ENCODE peak calls at places on chromosomes 13 and 19, in five cellular contexts. P is K562, A is right lobe of liver, Z is astrocyte of the spinal cord, T is brain microvascular endothelial cell. M is an unnamed sample.

GRCh38 chr19:39422020-39422419 is 9.6 kb downstream of the PLEKHG2 start:
- DNase-seq in Z (no peak), T (no peak), P (no peak), A (no peak), M (no peak)

GRCh38 chr19:38845374-38846024 is 4.3 kb downstream of the HNRNPL start:
- DNase-seq in P (no peak), Z (no peak), T (no peak), A (peak; percentile 31), M (no peak)

GRCh38 chr19:3056454-3057016 is 5.8 kb downstream of the TLE5 start:
- DNase-seq in P (no peak), A (no peak), Z (no peak), T (no peak), M (no peak)

GRCh38 chr19:1408300-1409203 is 1.2 kb downstream of the DAZAP1 start:
- DNase-seq in Z (peak; percentile 65), T (peak; percentile 37), P (peak; percentile 62), A (peak; percentile 68), M (peak; percentile 66)

GRCh38 chr13:111210082-111210481 is 95.0 kb downstream of the ARHGEF7 start:
- DNase-seq in T (no peak), Z (no peak), A (no peak), P (no peak), M (no peak)

GRCh38 chr19:46374526-46375475 is 27.9 kb downstream of the PPP5C start:
- DNase-seq in Z (no peak), T (no peak), A (peak; percentile 14), P (no peak), M (no peak)

GRCh38 chr19:10299545-10300458 is 9.8 kb downstream of the ZGLP1 start:
- DNase-seq in A (no peak), P (peak; percentile 96), T (no peak), Z (no peak), M (no peak)

GRCh38 chr13:20136781-20137703 is 23.8 kb downstream of the GJA3 start:
- DNase-seq in T (no peak), A (no peak), P (peak; percentile 63), Z (no peak), M (no peak)

DNA sequence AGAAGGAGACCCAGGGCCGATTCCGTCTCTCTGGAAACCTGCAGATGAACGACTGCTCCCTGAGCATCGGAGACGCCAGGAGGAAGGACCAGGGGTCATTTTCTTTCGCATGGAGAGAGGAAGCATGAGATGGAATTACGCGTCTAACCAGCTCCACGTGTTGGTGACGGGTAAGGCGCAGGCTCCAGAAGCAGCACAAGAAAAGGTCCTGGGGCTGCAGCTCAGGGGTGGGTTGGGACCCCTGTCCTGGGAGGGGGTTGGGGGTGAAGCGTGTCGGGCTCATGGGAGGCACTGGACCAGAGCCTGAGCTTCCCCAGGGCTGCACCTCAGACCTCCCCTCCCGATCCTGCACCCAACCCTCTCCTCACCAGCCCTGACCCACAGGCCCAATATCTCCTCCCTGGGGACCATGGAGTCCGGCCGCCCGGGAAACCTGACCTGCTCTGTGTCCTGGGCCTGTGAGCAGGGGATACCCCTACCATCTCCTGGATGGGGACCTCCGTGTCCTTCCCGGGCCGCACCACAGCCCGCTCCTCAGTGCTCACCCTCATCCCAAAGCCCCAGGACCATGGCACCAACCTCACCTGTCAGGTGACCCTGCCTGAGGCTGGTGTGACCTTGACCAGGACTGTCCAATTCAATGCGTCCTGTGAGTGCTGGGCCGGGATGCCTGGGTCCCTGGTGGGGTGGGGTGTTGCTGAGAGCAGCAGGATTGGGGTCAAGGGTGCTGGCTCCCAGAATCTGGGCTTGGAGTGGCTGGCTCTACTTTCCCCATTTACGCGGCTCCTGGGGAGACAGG is 39.6 kb upstream of the CD33 start:
- DNase-seq in Z (no peak), A (no peak), P (no peak), T (no peak), M (no peak)
- TF ChIP-seq CTCF in Z (no peak), A (no peak), P (no peak), T (no peak), M (no peak)

GRCh38 chr19:8335343-8336071 is 7.6 kb downstream of the KANK3 start:
- DNase-seq in T (no peak), A (no peak), P (no peak), Z (no peak), M (no peak)
- TF ChIP-seq CTCF in T (no peak), A (no peak), P (peak; percentile 12), Z (no peak), M (no peak)

GRCh38 chr19:45079911-45080469 is 930 bp downstream of the GEMIN7 start:
- DNase-seq in Z (no peak), T (no peak), P (peak; percentile 34), A (no peak), M (no peak)

GRCh38 chr19:45082170-45082569 is 3.1 kb downstream of the GEMIN7 start:
- DNase-seq in T (no peak), Z (no peak), P (no peak), A (no peak), M (no peak)

GRCh38 chr19:45076851-45077730 is 813 bp upstream of the ZNF296 start:
- DNase-seq in Z (no peak), P (peak; percentile 45), A (no peak), T (no peak), M (no peak)

GRCh38 chr19:45078390-45079062 is 534 bp upstream of the GEMIN7 start:
- DNase-seq in T (no peak), Z (no peak), P (no peak), A (no peak), M (no peak)

DNA sequence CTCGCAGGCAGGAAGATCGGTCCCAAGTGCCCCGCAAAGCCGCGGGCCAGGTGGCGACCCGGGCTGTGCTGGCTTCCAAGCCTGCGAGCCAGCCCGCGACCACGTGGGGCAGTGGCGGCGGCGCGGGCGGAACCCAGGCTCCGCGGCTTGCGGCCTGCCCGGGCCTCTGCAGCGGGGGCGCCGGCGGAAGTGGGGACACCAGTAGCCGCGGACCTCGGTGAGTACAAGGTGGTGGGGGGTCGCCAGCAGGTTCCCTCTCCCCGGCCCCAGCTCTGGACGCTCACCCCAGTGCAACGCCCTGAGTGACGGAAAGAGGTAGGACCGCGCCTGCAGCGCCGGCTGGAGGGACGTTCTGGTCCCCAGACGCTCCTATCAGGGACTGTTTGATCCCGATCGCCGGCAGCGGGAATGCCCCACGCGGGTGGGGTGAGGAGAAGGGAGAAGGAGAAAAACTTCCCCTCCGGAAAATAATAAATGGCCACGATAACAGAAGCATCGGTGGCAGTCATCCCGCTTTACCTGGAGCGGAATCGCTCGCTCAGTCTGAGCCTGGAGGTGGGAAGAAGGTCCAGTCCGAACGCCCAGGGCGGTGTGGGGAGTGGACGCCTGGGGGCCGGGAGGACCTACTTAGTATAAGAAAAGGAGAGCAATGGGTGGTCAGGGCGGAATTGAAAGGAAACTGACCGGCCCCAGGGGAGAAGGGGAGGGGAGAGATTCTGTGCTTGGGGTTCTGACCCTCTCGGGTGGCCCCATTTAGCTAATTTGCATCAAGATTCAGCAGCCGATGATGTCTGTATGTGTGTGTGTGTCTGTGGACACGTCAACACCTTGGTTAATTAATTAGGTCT is at the start of gene GEMIN7:
- DNase-seq in Z (peak; percentile 76), A (peak; percentile 74), T (peak; percentile 59), P (peak; percentile 89), M (peak; percentile 63)
- TF ChIP-seq CTCF in Z (no peak), A (no peak), T (no peak), P (peak; percentile 40), M (no peak)

GRCh38 chr13:46617382-46617781 is 64.4 kb downstream of the LRCH1 start:
- DNase-seq in T (no peak), Z (no peak), A (no peak), P (no peak), M (peak; percentile 38)

GRCh38 chr13:46615888-46616531 is 63.0 kb downstream of the LRCH1 start:
- DNase-seq in T (no peak), Z (no peak), A (no peak), P (no peak), M (peak; percentile 70)

GRCh38 chr13:46612258-46612657 is 59.3 kb downstream of the LRCH1 start:
- DNase-seq in P (no peak), Z (no peak), T (no peak), A (no peak), M (no peak)

GRCh38 chr13:46613409-46614049 is 60.6 kb downstream of the LRCH1 start:
- DNase-seq in T (no peak), P (no peak), Z (no peak), A (no peak), M (no peak)

DNA sequence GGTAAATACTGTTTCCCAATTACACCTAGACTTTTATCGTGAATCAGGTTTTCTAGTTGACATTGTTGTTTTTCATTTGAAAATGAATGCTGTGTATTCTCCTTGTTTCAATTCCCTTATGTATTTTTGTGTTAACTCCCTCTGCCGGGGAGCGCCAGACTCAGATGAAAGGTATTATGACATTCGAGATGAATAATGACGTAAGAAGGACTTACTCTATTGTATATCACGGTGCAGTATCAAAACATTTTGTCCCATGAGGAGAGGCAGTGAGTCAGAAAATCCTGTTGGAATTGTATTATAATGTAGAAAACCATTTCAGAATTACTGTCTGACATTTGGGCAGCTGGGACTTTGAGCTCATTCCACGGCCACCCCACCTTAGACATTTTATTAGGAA is 61.6 kb downstream of the LRCH1 start:
- DNase-seq in Z (peak; percentile 67), T (peak; percentile 66), P (no peak), A (no peak), M (peak; percentile 88)
- TF ChIP-seq CTCF in Z (peak; percentile 14), T (peak; percentile 58), P (no peak), A (no peak), M (peak; percentile 43)

GRCh38 chr13:38577048-38577447 is 109.8 kb upstream of the FREM2 start:
- DNase-seq in T (peak; percentile 3), A (no peak), P (peak; percentile 1), Z (no peak), M (peak; percentile 3)
- TF ChIP-seq CTCF in T (no peak), A (no peak), P (no peak), Z (no peak), M (no peak)

DNA sequence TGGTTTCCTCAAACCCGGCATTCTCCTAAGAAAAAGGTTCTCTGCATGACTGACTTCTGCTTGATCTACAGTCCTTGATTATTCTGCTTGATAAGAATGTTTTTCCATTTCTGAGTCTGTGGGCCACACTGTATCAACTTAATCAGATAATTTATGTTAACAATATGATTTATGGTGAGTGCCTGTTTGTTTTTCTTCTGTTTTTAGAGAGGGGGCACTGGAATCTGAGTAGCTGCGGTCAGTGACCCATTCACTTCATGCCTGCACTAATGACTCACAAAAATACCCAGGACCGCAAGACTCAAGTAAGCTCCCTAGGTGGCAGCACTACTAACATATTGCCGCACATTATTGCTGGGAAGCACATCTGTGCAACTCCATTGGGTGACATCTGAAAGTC is 542.3 kb upstream of the ATXN8OS start:
- DNase-seq in Z (peak; percentile 67), T (peak; percentile 14), P (peak; percentile 23), A (no peak), M (no peak)
- TF ChIP-seq CTCF in Z (peak; percentile 44), T (peak; percentile 49), P (peak; percentile 17), A (peak; percentile 23), M (no peak)

GRCh38 chr19:49918089-49918488 is 10.9 kb upstream of the ATF5 start:
- DNase-seq in T (no peak), P (no peak), Z (no peak), A (no peak), M (no peak)

GRCh38 chr19:49912965-49913685 is 15.9 kb upstream of the ATF5 start:
- DNase-seq in A (no peak), T (no peak), Z (no peak), P (peak; percentile 54), M (no peak)

GRCh38 chr19:49916839-49917733 is 11.9 kb upstream of the ATF5 start:
- DNase-seq in Z (no peak), P (no peak), A (peak; percentile 75), T (no peak), M (no peak)

GRCh38 chr19:49913720-49914119 is 15.3 kb upstream of the ATF5 start:
- DNase-seq in A (no peak), P (no peak), T (no peak), Z (no peak), M (no peak)

GRCh38 chr19:49915271-49915670 is 13.7 kb upstream of the ATF5 start:
- DNase-seq in T (no peak), Z (no peak), A (no peak), P (no peak), M (no peak)
- TF ChIP-seq CTCF in T (peak; percentile 35), Z (no peak), A (no peak), P (peak; percentile 14), M (peak; percentile 27)

GRCh38 chr19:30664358-30665058 is 292.3 kb downstream of the ZNF536 start:
- DNase-seq in Z (no peak), P (peak; percentile 17), T (peak; percentile 11), A (peak; percentile 88), M (peak; percentile 6)
- TF ChIP-seq CTCF in Z (peak; percentile 30), P (peak; percentile 51), T (peak; percentile 52), A (peak; percentile 43), M (no peak)

M was measured in fibroblast of the aortic adventitia.